ENCODE peak calls at places on chromosomes 1 and 21, in four cellular contexts. S, E, Y and A are unnamed samples. For H3K4me1, the result is how much of the 10 kb centered on the place peaks cover.

GRCh38 chr1:5936126-5936525 is 56.1 kb downstream of the NPHP4 start:
- DNase-seq in Y (no peak), E (no peak), S (no peak), A (no peak)

GRCh38 chr1:20385630-20386029 is 95.0 kb downstream of the VWA5B1 start:
- DNase-seq in Y (no peak), E (no peak), S (no peak), A (no peak)

GRCh38 chr1:44408181-44409018 is 3.3 kb downstream of the RNF220 start:
- DNase-seq in E (no peak), S (no peak), Y (no peak), A (peak)

GRCh38 chr1:51331206-51332100 is 1.1 kb upstream of the TTC39A start:
- DNase-seq in Y (no peak), S (no peak), E (no peak), A (no peak)

GRCh38 chr1:68013351-68013750 is 37.1 kb downstream of the DIRAS3 start:
- DNase-seq in E (no peak), S (no peak), Y (no peak), A (no peak)

GRCh38 chr1:56634981-56635380 is 10.1 kb upstream of the PRKAA2 start:
- DNase-seq in Y (no peak), E (no peak), S (no peak), A (no peak)

GRCh38 chr1:86703696-86704455 is 500 bp upstream of the SH3GLB1 start:
- DNase-seq in Y (no peak), S (no peak), E (no peak), A (peak)

GRCh38 chr1:5164155-5164554 is 509.7 kb downstream of the AJAP1 start:
- DNase-seq in E (no peak), Y (no peak), S (no peak), A (no peak)

GRCh38 chr1:1421147-1421906 is at the start of gene ANKRD65:
- DNase-seq in Y (no peak), S (no peak), E (peak), A (no peak)

GRCh38 chr1:19734472-19734999 is 65.2 kb downstream of the TMCO4 start:
- DNase-seq in E (no peak), S (peak), Y (no peak), A (no peak)

DNA sequence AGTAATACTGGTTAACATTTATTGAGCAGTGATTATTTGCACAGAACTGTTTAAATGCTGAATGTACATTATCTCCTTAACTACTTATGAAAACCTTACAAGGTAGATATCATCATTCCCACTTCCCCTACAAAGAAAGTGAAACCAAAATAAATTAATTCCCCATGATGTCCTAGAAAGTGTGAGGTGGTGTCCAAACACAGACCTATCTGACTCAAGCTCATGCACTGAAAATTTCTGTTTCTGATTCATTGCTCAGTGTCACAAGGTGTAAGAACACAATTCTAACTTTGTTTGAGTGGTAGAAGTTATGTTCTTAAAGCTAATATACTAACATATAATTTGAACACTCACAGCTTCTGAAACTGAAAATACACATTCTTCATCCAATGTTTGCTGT is 178.7 kb downstream of the MRPL39 start:
- DNase-seq in S (no peak), Y (no peak), E (no peak), A (no peak)
- H3K4me1 ChIP-seq in S (under half), Y (under half), E (under half), A (under half)

GRCh38 chr1:109864960-109865611 is 45.6 kb upstream of the CSF1 start:
- DNase-seq in S (no peak), Y (no peak), E (no peak), A (no peak)
- H3K27ac ChIP-seq in S (peak), Y (no peak), E (no peak), A (no peak)

GRCh38 chr1:217562229-217562878 is 68.5 kb downstream of the GPATCH2 start:
- DNase-seq in S (no peak), Y (no peak), E (no peak), A (no peak)
- H3K4me1 ChIP-seq in S (under half), Y (under half), E (under half), A (under half)

DNA sequence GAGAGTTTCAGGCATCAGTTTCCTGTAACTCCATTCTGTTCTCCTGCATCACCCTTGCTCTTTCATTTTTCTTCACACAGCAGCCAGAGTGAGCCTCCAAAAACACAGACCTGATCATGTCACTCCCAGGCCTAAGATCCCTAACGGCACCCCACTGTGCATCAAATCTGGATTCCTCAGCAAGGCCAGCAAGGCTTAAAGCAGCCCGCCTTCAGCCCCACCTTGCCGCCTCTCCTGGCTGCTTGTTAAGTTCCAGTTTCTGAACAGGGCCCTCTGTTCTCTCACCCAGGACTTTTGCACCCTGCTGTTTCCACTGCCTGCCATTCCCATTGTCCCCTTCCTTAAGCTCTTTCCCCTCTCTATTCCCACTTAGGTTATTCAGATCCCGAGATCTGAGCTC is 29.3 kb downstream of the C1orf116 start:
- DNase-seq in S (no peak), Y (no peak), E (no peak), A (no peak)
- H3K27ac ChIP-seq in S (no peak), Y (no peak), E (no peak), A (no peak)

GRCh38 chr1:207826557-207827487 is 75.0 kb downstream of the CD46 start:
- DNase-seq in E (no peak), Y (no peak), S (no peak), A (no peak)

GRCh38 chr1:207828046-207828445 is 76.2 kb downstream of the CD46 start:
- DNase-seq in Y (no peak), S (no peak), E (no peak), A (no peak)

GRCh38 chr1:207827488-207827830 is 75.6 kb downstream of the CD46 start:
- DNase-seq in E (no peak), S (no peak), Y (no peak), A (no peak)

GRCh38 chr1:207829576-207829975 is 77.7 kb downstream of the CD46 start:
- DNase-seq in Y (no peak), S (no peak), E (no peak), A (no peak)

GRCh38 chr1:207828485-207829158 is 76.8 kb downstream of the CD46 start:
- DNase-seq in E (peak), S (peak), Y (peak), A (peak)
- H3K4me1 ChIP-seq in E (half or more), S (half or more), Y (half or more), A (half or more)